ENCODE peak calls at places on chromosomes 4 and X, in ten cellular contexts. Y, H, K, O, F, I, J, V, U and P are unnamed samples.

GRCh38 chr4:169249214-169249973 is 21.4 kb downstream of the SH3RF1 start:
- DNase-seq in Y (peak), H (no peak), K (no peak), O (no peak), F (no peak), I (no peak), J (no peak), V (no peak), U (no peak), P (peak)

GRCh38 chr4:1784395-1784788 is 8.7 kb upstream of the FGFR3 start:
- DNase-seq in Y (no peak), H (no peak), K (no peak), O (no peak), F (no peak), I (no peak), J (no peak), V (no peak), U (no peak), P (no peak)

GRCh38 chr4:101229116-101229515 is 118.2 kb downstream of the PPP3CA start:
- DNase-seq in Y (peak), H (peak), K (no peak), O (no peak), F (no peak), I (no peak), J (no peak), V (no peak), U (no peak), P (peak)

GRCh38 chr4:53490965-53491622 is 100.2 kb downstream of the LNX1 start:
- DNase-seq in Y (peak), H (peak), K (no peak), O (peak), F (no peak), I (no peak), J (no peak), V (no peak), U (no peak), P (peak)

GRCh38 chr4:122911588-122911987 is 10.8 kb downstream of the NUDT6 start:
- DNase-seq in Y (no peak), H (no peak), K (no peak), O (no peak), F (no peak), I (no peak), J (no peak), V (no peak), U (no peak), P (no peak)

GRCh38 chr4:109156346-109156745 is 146.1 kb downstream of the COL25A1 start:
- DNase-seq in Y (no peak), H (no peak), K (no peak), O (no peak), F (no peak), I (no peak), J (no peak), V (no peak), U (no peak), P (peak)

GRCh38 chrX:154383359-154384283 is 4.5 kb downstream of the EMD start:
- DNase-seq in Y (no peak), H (no peak), K (no peak), O (no peak), F (no peak), I (no peak), J (no peak), V (no peak), U (no peak), P (no peak)

GRCh38 chr4:27861381-27861787 is 1000.7 kb downstream of the STIM2 start:
- DNase-seq in Y (peak), H (no peak), K (peak), O (no peak), F (no peak), I (no peak), J (no peak), V (no peak), U (no peak), P (peak)

GRCh38 chr4:140367738-140368137 is 5.7 kb upstream of the SCOC start:
- DNase-seq in Y (peak), H (peak), K (no peak), O (no peak), F (no peak), I (no peak), J (no peak), V (no peak), U (no peak), P (peak)

GRCh38 chr4:2411786-2412510 is 6.5 kb downstream of the ZFYVE28 start:
- DNase-seq in Y (no peak), H (no peak), K (no peak), O (no peak), F (no peak), I (no peak), J (peak), V (no peak), U (no peak), P (no peak)

GRCh38 chrX:71606536-71607216 is 11.6 kb downstream of the CXCR3 start:
- DNase-seq in Y (no peak), H (no peak), K (no peak), O (no peak), F (no peak), I (peak), J (no peak), V (peak), U (no peak), P (no peak)

GRCh38 chrX:13875572-13875971 is 58.7 kb upstream of the GPM6B start:
- DNase-seq in Y (no peak), H (no peak), K (no peak), O (no peak), F (no peak), I (no peak), J (no peak), V (no peak), U (no peak), P (peak)

GRCh38 chr4:40099010-40099409 is 42.4 kb downstream of the N4BP2 start:
- DNase-seq in Y (no peak), H (no peak), K (no peak), O (no peak), F (no peak), I (no peak), J (peak), V (no peak), U (no peak), P (peak)